ENCODE peak calls at places on chromosome 9, in nine cellular contexts. D is tibial nerve; C is mesenchymal stem cell; S is CD4-positive, alpha-beta T cell; A is small intestine; L is kidney; G is cardiac muscle cell; M is CD8-positive, alpha-beta memory T cell; P is fibroblast of lung. B is an unnamed sample.

GRCh38 chr9:114497220-114497619 is 8.1 kb downstream of the WHRN start:
- DNase-seq in M (peak; percentile 38), L (no peak), A (no peak), G (no peak), D (no peak), C (no peak), S (no peak), P (no peak), B (no peak)

GRCh38 chr9:5629312-5630037 is 568 bp downstream of the RIC1 start:
- DNase-seq in L (peak; percentile 87), P (peak; percentile 33), C (peak; percentile 71), S (peak; percentile 9), D (peak; percentile 28), M (no peak), A (peak; percentile 42), G (peak; percentile 49), B (peak; percentile 53)

GRCh38 chr9:123555612-123556011 is 199.6 kb downstream of the CRB2 start:
- DNase-seq in G (no peak), M (no peak), A (no peak), S (no peak), P (no peak), L (no peak), D (no peak), C (no peak), B (no peak)

GRCh38 chr9:81819859-81820546 is 108.2 kb upstream of the SPATA31D4 start:
- DNase-seq in L (no peak), D (no peak), M (no peak), A (no peak), C (no peak), S (no peak), G (peak; percentile 5), P (peak; percentile 38), B (no peak)

GRCh38 chr9:10251490-10251889 is 361.3 kb downstream of the PTPRD start:
- DNase-seq in S (no peak), M (no peak), P (peak; percentile 86), C (peak; percentile 55), D (no peak), G (peak; percentile 47), L (no peak), A (no peak), B (no peak)

GRCh38 chr9:91824151-91824550 is 125.9 kb downstream of the ROR2 start:
- DNase-seq in D (no peak), M (no peak), P (no peak), G (no peak), L (peak; percentile 17), S (no peak), A (no peak), C (no peak), B (no peak)

GRCh38 chr9:93810028-93810971 is 144.9 kb downstream of the BARX1 start:
- DNase-seq in M (no peak), L (no peak), C (no peak), D (no peak), A (no peak), P (no peak), S (no peak), G (no peak), B (no peak)

GRCh38 chr9:137614631-137615386 is 4.0 kb upstream of the EHMT1 start:
- DNase-seq in A (no peak), S (no peak), C (no peak), L (peak; percentile 78), P (no peak), M (no peak), D (no peak), G (no peak), B (no peak)

GRCh38 chr9:34654317-34655083 is 2.5 kb downstream of the IL11RA start:
- DNase-seq in M (no peak), A (no peak), D (no peak), L (peak; percentile 70), C (no peak), G (peak; percentile 76), S (no peak), P (peak; percentile 74), B (peak; percentile 65)

GRCh38 chr9:126973651-126974529 is 59.3 kb downstream of the RALGPS1 start:
- DNase-seq in G (no peak), P (no peak), M (no peak), S (no peak), C (no peak), D (no peak), L (no peak), A (no peak), B (no peak)

GRCh38 chr9:88503101-88503844 is 31.7 kb upstream of the NXNL2 start:
- DNase-seq in M (no peak), S (no peak), L (peak; percentile 54), A (no peak), C (no peak), P (no peak), D (no peak), G (no peak), B (no peak)

DNA sequence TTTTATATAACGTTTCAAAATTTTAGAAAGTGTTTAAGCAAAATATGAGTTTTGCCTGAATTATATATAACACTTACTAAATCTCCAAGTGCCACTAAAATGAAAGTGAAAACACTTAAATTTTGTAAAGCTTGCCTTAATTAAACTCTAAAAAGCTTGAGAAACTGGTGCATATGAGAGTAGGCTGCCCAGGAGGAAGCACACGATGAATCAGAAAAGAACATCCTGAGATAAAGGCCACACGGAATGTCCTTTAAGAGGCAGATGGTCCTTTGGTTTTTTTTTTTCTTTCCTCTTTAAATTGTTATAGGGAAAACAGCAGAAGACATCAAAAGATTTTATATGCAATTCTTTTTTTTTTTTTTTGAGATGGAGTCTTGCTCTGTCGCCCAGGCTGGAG is 60.3 kb downstream of the HABP4 start:
- DNase-seq in D (no peak), M (no peak), A (no peak), L (no peak), P (no peak), G (no peak), C (peak; percentile 19), S (no peak), B (no peak)
- H3K27ac ChIP-seq in D (no peak overlapping the region), M (no peak overlapping the region), A (no peak overlapping the region), L (no peak overlapping the region), P (no peak overlapping the region), G (peak overlapping the region; percentile 92), C (no peak overlapping the region), S (no peak overlapping the region), B (no peak overlapping the region)

GRCh38 chr9:131500939-131501541 is 1.7 kb upstream of the POMT1 start:
- DNase-seq in C (peak; percentile 80), G (peak; percentile 40), L (no peak), D (no peak), A (peak; percentile 42), P (peak; percentile 47), S (peak; percentile 30), M (peak; percentile 36), B (no peak)
- H3K27ac ChIP-seq in C (peak overlapping the region; percentile 18), G (peak overlapping the region; percentile 53), L (no peak overlapping the region), D (no peak overlapping the region), A (peak overlapping the region; percentile 56), P (no peak overlapping the region), S (peak overlapping the region; percentile 76), M (peak overlapping the region; percentile 32), B (peak overlapping the region; percentile 43)

GRCh38 chr9:133225171-133226011 is 16.3 kb upstream of the OBP2B start:
- DNase-seq in G (no peak), A (no peak), S (no peak), L (peak; percentile 64), D (no peak), M (no peak), C (no peak), P (no peak), B (peak; percentile 11)
- H3K27ac ChIP-seq in G (no peak overlapping the region), A (no peak overlapping the region), S (no peak overlapping the region), L (no peak overlapping the region), D (no peak overlapping the region), M (no peak overlapping the region), C (no peak overlapping the region), P (no peak overlapping the region), B (no peak overlapping the region)

GRCh38 chr9:106697390-106697789 is 165.6 kb upstream of the ZNF462 start:
- DNase-seq in C (no peak), M (no peak), L (no peak), P (no peak), G (no peak), A (no peak), D (no peak), S (no peak), B (no peak)
- H3K27ac ChIP-seq in C (no peak overlapping the region), M (no peak overlapping the region), L (no peak overlapping the region), P (no peak overlapping the region), G (no peak overlapping the region), A (no peak overlapping the region), D (peak overlapping the region; percentile 17), S (no peak overlapping the region), B (no peak overlapping the region)

GRCh38 chr9:120452631-120453030 is 127.3 kb downstream of the CDK5RAP2 start:
- DNase-seq in A (no peak), G (no peak), P (no peak), D (no peak), C (no peak), S (no peak), L (no peak), M (no peak), B (no peak)

GRCh38 chr9:120453792-120454191 is 126.2 kb downstream of the CDK5RAP2 start:
- DNase-seq in M (no peak), D (no peak), C (no peak), S (no peak), L (no peak), P (no peak), G (no peak), A (no peak), B (no peak)

GRCh38 chr9:120454427-120454826 is 125.5 kb downstream of the CDK5RAP2 start:
- DNase-seq in M (no peak), G (no peak), L (no peak), D (no peak), A (no peak), S (no peak), P (no peak), C (peak; percentile 56), B (no peak)

GRCh38 chr9:120456218-120456617 is 123.7 kb downstream of the CDK5RAP2 start:
- DNase-seq in S (no peak), M (no peak), G (no peak), C (no peak), D (no peak), P (no peak), A (no peak), L (no peak), B (no peak)
- H3K27ac ChIP-seq in S (no peak overlapping the region), M (no peak overlapping the region), G (no peak overlapping the region), C (no peak overlapping the region), D (no peak overlapping the region), P (no peak overlapping the region), A (no peak overlapping the region), L (no peak overlapping the region), B (no peak overlapping the region)

DNA sequence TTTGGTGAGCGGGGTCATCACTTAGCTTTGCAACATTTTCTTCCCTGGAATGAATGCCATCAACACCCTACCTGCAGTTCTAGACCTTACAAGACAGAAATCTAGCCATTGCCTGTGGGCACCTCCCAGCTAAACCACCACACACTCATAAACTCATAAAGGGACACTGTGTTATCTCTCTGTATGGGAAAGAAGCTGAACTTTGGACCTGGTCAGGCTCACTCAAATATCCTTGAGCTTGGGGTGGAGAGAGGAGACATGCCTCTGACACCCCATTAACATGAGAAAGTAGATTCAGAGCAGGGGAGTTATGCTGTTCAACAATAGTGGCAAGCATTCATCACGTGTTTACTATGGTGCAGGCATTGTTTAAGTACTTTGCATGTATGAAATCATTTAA is 205.6 kb downstream of the ZNF462 start:
- DNase-seq in G (no peak), M (no peak), D (no peak), C (no peak), S (no peak), L (no peak), A (peak; percentile 97), P (no peak), B (no peak)
- H3K27ac ChIP-seq in G (no peak overlapping the region), M (no peak overlapping the region), D (no peak overlapping the region), C (no peak overlapping the region), S (no peak overlapping the region), L (no peak overlapping the region), A (no peak overlapping the region), P (no peak overlapping the region), B (no peak overlapping the region)

GRCh38 chr9:134939836-134940235 is 22.1 kb upstream of the FCN1 start:
- DNase-seq in G (no peak), M (no peak), P (no peak), D (no peak), A (no peak), C (no peak), S (no peak), L (no peak), B (no peak)
- H3K27ac ChIP-seq in G (no peak overlapping the region), M (no peak overlapping the region), P (no peak overlapping the region), D (no peak overlapping the region), A (no peak overlapping the region), C (no peak overlapping the region), S (no peak overlapping the region), L (no peak overlapping the region), B (no peak overlapping the region)

B was measured in breast epithelium.